ENCODE peak calls at places on chromosomes 3 and 15, in four cellular contexts. One of them, this sample, is unnamed. For H3K4me1, the result is how much of the 10 kb centered on the place peaks cover.

GRCh38 chr3:139120336-139120971 is 75.8 kb upstream of the PRR23C start:
- DNase-seq in K562: peak
- DNase-seq in left lung: no peak
- DNase-seq in heart left ventricle: no peak
- DNase-seq in this sample: peak

GRCh38 chr15:38297623-38298388 is 45.2 kb downstream of the SPRED1 start:
- DNase-seq in K562: no peak
- DNase-seq in left lung: no peak
- DNase-seq in heart left ventricle: no peak
- DNase-seq in this sample: no peak

GRCh38 chr15:43214592-43215295 is 6.1 kb downstream of the EPB42 start:
- DNase-seq in K562: no peak
- DNase-seq in left lung: no peak
- DNase-seq in heart left ventricle: no peak
- DNase-seq in this sample: peak

GRCh38 chr3:78580691-78581090 is 1187.1 kb downstream of the ROBO1 start:
- DNase-seq in K562: no peak
- DNase-seq in left lung: no peak
- DNase-seq in heart left ventricle: no peak
- DNase-seq in this sample: no peak

GRCh38 chr3:463793-464192 is 267.2 kb downstream of the CHL1 start:
- DNase-seq in K562: no peak
- DNase-seq in left lung: no peak
- DNase-seq in heart left ventricle: no peak
- DNase-seq in this sample: no peak

GRCh38 chr3:168186293-168186983 is 90.7 kb upstream of the GOLIM4 start:
- DNase-seq in K562: no peak
- DNase-seq in left lung: no peak
- DNase-seq in heart left ventricle: no peak
- DNase-seq in this sample: no peak

GRCh38 chr3:136584728-136585127 is 167.4 kb downstream of the STAG1 start:
- DNase-seq in K562: no peak
- DNase-seq in left lung: no peak
- DNase-seq in heart left ventricle: no peak
- DNase-seq in this sample: no peak

GRCh38 chr3:177199206-177199765 is 2.0 kb upstream of the TBL1XR1 start:
- DNase-seq in K562: no peak
- DNase-seq in left lung: no peak
- DNase-seq in heart left ventricle: no peak
- DNase-seq in this sample: no peak

GRCh38 chr3:166575166-166575565 is 737.9 kb upstream of the BCHE start:
- DNase-seq in K562: no peak
- DNase-seq in left lung: no peak
- DNase-seq in heart left ventricle: no peak
- DNase-seq in this sample: no peak

GRCh38 chr3:132145833-132146232 is 111.0 kb upstream of the CPNE4 start:
- DNase-seq in K562: no peak
- DNase-seq in left lung: no peak
- DNase-seq in heart left ventricle: no peak
- DNase-seq in this sample: peak

GRCh38 chr3:28940530-28940929 is 340.3 kb upstream of the RBMS3 start:
- DNase-seq in K562: no peak
- DNase-seq in left lung: no peak
- DNase-seq in heart left ventricle: no peak
- DNase-seq in this sample: no peak

GRCh38 chr15:25182098-25182478 is 227.3 kb downstream of the SNRPN start:
- DNase-seq in K562: no peak
- DNase-seq in left lung: peak
- DNase-seq in heart left ventricle: peak
- DNase-seq in this sample: no peak

GRCh38 chr3:66406186-66406585 is 94.6 kb downstream of the LRIG1 start:
- DNase-seq in K562: no peak
- DNase-seq in left lung: peak
- DNase-seq in heart left ventricle: no peak
- DNase-seq in this sample: no peak
- H3K4me1 ChIP-seq in K562: under half
- H3K4me1 ChIP-seq in left lung: under half
- H3K4me1 ChIP-seq in heart left ventricle: half or more
- H3K4me1 ChIP-seq in this sample: under half

GRCh38 chr15:40508216-40508615 is 37.4 kb downstream of the CHST14 start:
- DNase-seq in K562: no peak
- DNase-seq in left lung: no peak
- DNase-seq in heart left ventricle: no peak
- DNase-seq in this sample: no peak

GRCh38 chr15:40510201-40510600 is 39.4 kb downstream of the CHST14 start:
- DNase-seq in K562: no peak
- DNase-seq in left lung: no peak
- DNase-seq in heart left ventricle: no peak
- DNase-seq in this sample: peak

GRCh38 chr15:40511093-40511471 is 40.3 kb downstream of the CHST14 start:
- DNase-seq in K562: no peak
- DNase-seq in left lung: no peak
- DNase-seq in heart left ventricle: no peak
- DNase-seq in this sample: no peak

GRCh38 chr15:40511472-40512133 is 40.8 kb downstream of the CHST14 start:
- DNase-seq in K562: peak
- DNase-seq in left lung: peak
- DNase-seq in heart left ventricle: peak
- DNase-seq in this sample: peak

DNA sequence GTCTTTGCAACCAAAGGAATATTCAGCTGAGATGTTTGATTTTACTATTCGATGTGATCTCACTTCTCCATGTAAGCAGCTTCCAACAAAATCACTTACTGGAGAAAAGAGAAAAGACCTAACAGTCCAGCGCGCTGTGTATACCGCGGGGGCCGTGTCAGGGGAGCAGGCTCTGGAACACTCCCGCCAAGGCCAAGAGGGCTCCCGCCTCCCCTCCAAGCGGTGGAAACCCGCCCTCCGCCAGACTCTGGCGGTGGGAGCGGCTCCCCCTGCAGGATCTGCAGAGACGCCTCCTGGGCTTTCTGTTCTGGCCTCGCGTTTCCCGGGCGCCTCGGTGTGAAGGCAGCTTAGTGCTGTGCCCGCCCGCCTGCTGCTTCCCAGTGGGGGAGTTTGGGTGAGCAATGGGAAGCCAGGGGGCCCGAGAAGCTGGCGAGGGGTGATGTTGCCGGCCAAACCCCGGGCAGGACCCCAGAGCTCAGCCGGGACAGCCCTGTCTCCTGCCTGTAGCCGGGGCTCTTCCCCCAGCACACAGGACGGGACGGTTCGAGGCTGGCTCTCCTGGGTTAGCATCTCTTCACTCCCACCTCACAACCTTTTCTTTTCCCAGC is 36.3 kb downstream of the CHST14 start:
- DNase-seq in K562: peak
- DNase-seq in left lung: peak
- DNase-seq in heart left ventricle: peak
- DNase-seq in this sample: peak
- H3K4me3 ChIP-seq in K562: no peak
- H3K4me3 ChIP-seq in left lung: peak
- H3K4me3 ChIP-seq in heart left ventricle: peak
- H3K4me3 ChIP-seq in this sample: no peak

GRCh38 chr3:128808672-128809071 is 70.7 kb upstream of the ACAD9 start:
- DNase-seq in K562: no peak
- DNase-seq in left lung: no peak
- DNase-seq in heart left ventricle: no peak
- DNase-seq in this sample: no peak
- H3K4me1 ChIP-seq in K562: under half
- H3K4me1 ChIP-seq in left lung: half or more
- H3K4me1 ChIP-seq in heart left ventricle: half or more
- H3K4me1 ChIP-seq in this sample: under half

GRCh38 chr3:169673521-169673920 is 10.0 kb upstream of the MECOM start:
- DNase-seq in K562: no peak
- DNase-seq in left lung: no peak
- DNase-seq in heart left ventricle: no peak
- DNase-seq in this sample: no peak
- H3K4me3 ChIP-seq in K562: no peak
- H3K4me3 ChIP-seq in left lung: no peak
- H3K4me3 ChIP-seq in heart left ventricle: no peak
- H3K4me3 ChIP-seq in this sample: no peak

GRCh38 chr3:154749514-154749913 is 319.5 kb upstream of the GPR149 start:
- DNase-seq in K562: peak
- DNase-seq in left lung: no peak
- DNase-seq in heart left ventricle: no peak
- DNase-seq in this sample: no peak
- H3K4me1 ChIP-seq in K562: under half
- H3K4me1 ChIP-seq in left lung: under half
- H3K4me1 ChIP-seq in heart left ventricle: under half
- H3K4me1 ChIP-seq in this sample: under half

DNA sequence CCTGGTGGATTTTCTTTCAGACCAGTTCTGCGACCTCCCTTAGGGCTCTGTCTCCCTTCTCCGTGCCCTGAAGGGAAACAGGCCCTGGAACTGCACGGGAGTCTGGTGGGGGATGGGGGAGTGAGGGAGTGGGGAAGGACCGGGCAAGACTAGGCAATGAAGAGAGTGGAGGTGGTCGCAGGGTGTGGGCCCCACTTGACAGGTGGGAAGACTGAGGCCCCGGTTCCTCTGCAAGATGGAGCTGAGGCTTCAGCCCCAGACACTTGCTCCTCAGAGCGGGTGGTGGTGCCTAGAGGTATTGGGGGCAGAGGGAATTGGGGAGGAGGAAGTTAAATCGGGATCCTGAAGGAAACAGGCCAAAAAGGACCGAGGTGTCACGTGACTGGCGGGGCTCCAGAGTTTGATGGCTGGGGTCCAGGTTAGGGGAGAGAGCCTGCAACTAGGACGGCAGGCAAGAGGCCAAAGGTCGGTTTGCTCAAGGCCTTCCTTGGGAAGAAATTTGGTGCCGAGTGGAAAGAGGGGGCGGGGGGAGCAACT is 597 bp upstream of the CAMK1 start:
- DNase-seq in K562: no peak
- DNase-seq in left lung: no peak
- DNase-seq in heart left ventricle: peak
- DNase-seq in this sample: peak
- H3K4me3 ChIP-seq in K562: peak
- H3K4me3 ChIP-seq in left lung: peak
- H3K4me3 ChIP-seq in heart left ventricle: peak
- H3K4me3 ChIP-seq in this sample: peak

GRCh38 chr15:40342421-40343313 is 1.9 kb upstream of the CCDC9B start:
- DNase-seq in K562: no peak
- DNase-seq in left lung: no peak
- DNase-seq in heart left ventricle: no peak
- DNase-seq in this sample: peak
- H3K4me1 ChIP-seq in K562: under half
- H3K4me1 ChIP-seq in left lung: half or more
- H3K4me1 ChIP-seq in heart left ventricle: half or more
- H3K4me1 ChIP-seq in this sample: under half

GRCh38 chr15:101120961-101121360 is 130.9 kb downstream of the CHSY1 start:
- DNase-seq in K562: no peak
- DNase-seq in left lung: no peak
- DNase-seq in heart left ventricle: no peak
- DNase-seq in this sample: no peak

GRCh38 chr15:101120473-101120872 is 131.4 kb downstream of the CHSY1 start:
- DNase-seq in K562: no peak
- DNase-seq in left lung: no peak
- DNase-seq in heart left ventricle: no peak
- DNase-seq in this sample: no peak

GRCh38 chr15:101122806-101123205 is 129.0 kb downstream of the CHSY1 start:
- DNase-seq in K562: no peak
- DNase-seq in left lung: peak
- DNase-seq in heart left ventricle: no peak
- DNase-seq in this sample: no peak

GRCh38 chr15:101122266-101122665 is 129.6 kb downstream of the CHSY1 start:
- DNase-seq in K562: no peak
- DNase-seq in left lung: peak
- DNase-seq in heart left ventricle: no peak
- DNase-seq in this sample: no peak

DNA sequence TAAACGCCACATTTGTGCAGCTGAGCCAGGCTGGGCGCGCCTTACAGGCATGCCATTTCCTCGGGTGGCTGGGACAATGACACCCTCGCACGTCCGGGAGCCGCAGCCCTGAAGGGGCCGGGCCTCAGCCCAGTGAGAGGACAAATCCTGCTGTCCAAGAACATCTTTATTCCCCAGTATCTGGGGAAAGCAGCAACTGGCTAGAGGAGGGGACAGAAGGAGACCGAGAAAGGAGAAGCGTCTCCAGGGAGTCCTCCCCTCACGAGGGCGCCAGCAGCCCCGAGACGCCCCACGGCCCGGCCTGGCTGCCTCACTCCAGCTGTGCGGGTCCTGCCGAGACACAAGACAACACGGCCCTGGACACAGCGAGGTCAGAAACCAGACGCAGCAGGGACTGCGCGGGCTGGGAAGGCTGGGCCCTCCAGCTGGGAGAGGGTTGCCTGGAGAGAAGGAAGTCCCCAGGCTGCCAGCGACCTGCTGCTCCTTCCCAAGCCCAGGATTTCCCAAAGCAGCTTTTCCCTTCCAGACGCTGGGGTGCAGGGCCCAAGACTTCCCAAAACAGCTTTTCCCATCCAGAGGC is 130.2 kb downstream of the CHSY1 start:
- DNase-seq in K562: peak
- DNase-seq in left lung: peak
- DNase-seq in heart left ventricle: peak
- DNase-seq in this sample: peak
- H3K4me3 ChIP-seq in K562: no peak
- H3K4me3 ChIP-seq in left lung: peak
- H3K4me3 ChIP-seq in heart left ventricle: peak
- H3K4me3 ChIP-seq in this sample: no peak

GRCh38 chr3:124565551-124565950 is 164.7 kb upstream of the UMPS start:
- DNase-seq in K562: no peak
- DNase-seq in left lung: no peak
- DNase-seq in heart left ventricle: no peak
- DNase-seq in this sample: no peak
- H3K4me1 ChIP-seq in K562: under half
- H3K4me1 ChIP-seq in left lung: under half
- H3K4me1 ChIP-seq in heart left ventricle: under half
- H3K4me1 ChIP-seq in this sample: under half

GRCh38 chr3:147378186-147378503 is 28.2 kb downstream of the ZIC4 start:
- DNase-seq in K562: no peak
- DNase-seq in left lung: no peak
- DNase-seq in heart left ventricle: no peak
- DNase-seq in this sample: no peak
- H3K4me3 ChIP-seq in K562: no peak
- H3K4me3 ChIP-seq in left lung: no peak
- H3K4me3 ChIP-seq in heart left ventricle: no peak
- H3K4me3 ChIP-seq in this sample: no peak